ENCODE peak calls at places on chromosomes 1 and 21, in four cellular contexts. T is astrocyte of the cerebellum, R is lower lobe of right lung, V is esophagus squamous epithelium. P is an unnamed sample.

GRCh38 chr21:37273911-37274690 is 7.0 kb upstream of the VPS26C start:
- DNase-seq in V (no peak), T (no peak), R (no peak), P (no peak)

GRCh38 chr21:39610705-39611104 is 2.0 kb upstream of the B3GALT5 start:
- DNase-seq in T (no peak), R (no peak), V (no peak), P (no peak)

GRCh38 chr1:240833057-240833456 is 221.1 kb upstream of the GREM2 start:
- DNase-seq in T (no peak), V (no peak), R (no peak), P (peak)

GRCh38 chr1:153174624-153175023 is 23.9 kb upstream of the SPRR2G start:
- DNase-seq in R (no peak), T (no peak), V (no peak), P (peak)

GRCh38 chr1:160118928-160119327 is 3.4 kb downstream of the ATP1A2 start:
- DNase-seq in R (no peak), T (no peak), V (no peak), P (no peak)

GRCh38 chr21:39852726-39853510 is 14.3 kb upstream of the PCP4 start:
- DNase-seq in R (no peak), T (no peak), V (no peak), P (no peak)

GRCh38 chr1:164692420-164692819 is 133.4 kb downstream of the PBX1 start:
- DNase-seq in V (no peak), T (no peak), R (no peak), P (no peak)

GRCh38 chr1:41540886-41541591 is 56.6 kb upstream of the EDN2 start:
- DNase-seq in T (no peak), R (no peak), V (no peak), P (no peak)

GRCh38 chr1:5993553-5994510 is 1.6 kb upstream of the NPHP4 start:
- DNase-seq in V (no peak), T (no peak), R (peak), P (no peak)

GRCh38 chr1:47914218-47914937 is 82.8 kb downstream of the TRABD2B start:
- DNase-seq in R (no peak), T (no peak), V (no peak), P (peak)
- TF ChIP-seq CTCF in R (no peak), T (no peak), V (no peak), P (no peak)

GRCh38 chr1:18922319-18922726 is 20.0 kb upstream of the ALDH4A1 start:
- DNase-seq in R (peak), T (peak), V (no peak), P (peak)
- TF ChIP-seq CTCF in R (peak), T (peak), V (peak), P (no peak)

GRCh38 chr1:28833396-28833795 is 21.4 kb downstream of the OPRD1 start:
- DNase-seq in R (no peak), V (no peak), T (no peak), P (no peak)
- TF ChIP-seq CTCF in R (no peak), V (no peak), T (no peak), P (no peak)

GRCh38 chr1:20706841-20707240 is 11.0 kb downstream of the KIF17 start:
- DNase-seq in R (no peak), T (no peak), V (no peak), P (no peak)
- TF ChIP-seq CTCF in R (no peak), T (no peak), V (no peak), P (no peak)

DNA sequence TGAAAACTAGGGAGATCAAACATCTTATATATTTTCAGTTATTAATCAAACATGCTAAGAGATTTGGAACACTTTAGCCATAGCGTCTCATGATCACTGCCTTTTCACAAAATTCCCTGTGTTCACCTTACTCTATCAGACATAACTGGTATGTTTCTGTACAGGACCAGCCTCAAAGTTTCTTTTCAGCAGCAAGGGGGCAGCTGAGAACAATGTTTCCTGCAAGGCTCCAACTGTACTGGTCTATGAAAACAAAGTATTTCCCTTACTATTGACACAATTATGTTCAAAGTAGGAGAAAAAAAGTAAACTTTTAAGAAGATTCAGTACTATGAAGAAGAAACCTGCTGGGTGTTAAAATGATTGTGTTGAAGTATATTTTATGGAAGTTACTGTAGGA is 98.5 kb downstream of the ATF6 start:
- DNase-seq in V (no peak), R (no peak), T (peak), P (peak)
- TF ChIP-seq CTCF in V (no peak), R (peak), T (peak), P (peak)

GRCh38 chr1:47405697-47406096 is 10.4 kb upstream of the FOXE3 start:
- DNase-seq in T (no peak), V (no peak), R (no peak), P (no peak)
- TF ChIP-seq CTCF in T (no peak), V (no peak), R (no peak), P (no peak)

DNA sequence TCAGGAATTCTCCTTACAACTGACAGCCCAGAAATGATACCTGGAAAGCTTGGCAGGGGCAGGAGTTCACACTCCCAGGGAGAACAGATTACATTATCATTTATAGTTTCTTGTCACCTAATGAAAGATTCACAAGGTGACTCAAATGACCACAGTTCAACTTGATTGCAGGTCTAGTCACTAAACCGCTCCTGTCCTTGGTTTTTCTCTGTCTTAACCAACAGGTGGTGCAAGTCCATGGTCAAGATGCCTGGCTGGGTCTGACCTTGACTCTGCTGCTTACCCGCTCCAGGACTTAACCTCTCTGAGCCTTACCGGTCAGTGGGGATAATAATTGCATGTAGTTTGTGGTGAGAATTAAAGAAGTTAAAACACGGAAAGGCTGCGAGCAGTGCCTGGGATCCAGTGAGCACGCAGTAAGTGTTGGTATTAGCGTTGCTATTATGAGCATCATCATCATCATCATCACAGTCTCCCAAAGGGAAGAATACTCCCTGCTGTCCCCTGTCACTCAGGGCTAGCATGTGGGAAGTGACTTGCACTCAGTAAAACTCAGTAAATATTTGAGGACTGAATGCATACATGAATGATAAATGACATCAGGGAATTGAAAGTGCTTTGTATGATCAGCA is 125.4 kb upstream of the CD34 start:
- DNase-seq in R (no peak), V (no peak), T (no peak), P (peak)
- TF ChIP-seq CTCF in R (no peak), V (no peak), T (peak), P (peak)